ENCODE peak calls at places on chromosomes 3 and 15, in nine cellular contexts. C, R, U, J, P, M, T, K and E are unnamed samples.

GRCh38 chr3:30343067-30343831 is 263.2 kb upstream of the TGFBR2 start:
- DNase-seq in T (peak), P (no peak), U (no peak), K (peak), J (no peak), C (no peak), R (no peak), M (no peak), E (no peak)

GRCh38 chr15:63597033-63597790 is at the start of gene FBXL22:
- DNase-seq in M (no peak), J (no peak), U (no peak), K (no peak), P (no peak), C (no peak), R (peak), T (no peak), E (no peak)

GRCh38 chr3:143120716-143121239 is 1.2 kb downstream of the CHST2 start:
- DNase-seq in R (peak), T (no peak), M (peak), P (no peak), J (no peak), U (peak), K (no peak), C (peak), E (peak)

GRCh38 chr3:133941390-133941789 is 45.7 kb upstream of the RAB6B start:
- DNase-seq in K (no peak), U (peak), P (no peak), T (no peak), M (no peak), C (no peak), R (peak), J (no peak), E (no peak)

GRCh38 chr3:29758108-29759020 is 477.5 kb downstream of the RBMS3 start:
- DNase-seq in P (peak), J (no peak), K (peak), M (peak), U (no peak), R (no peak), C (peak), T (peak), E (no peak)

GRCh38 chr3:149209431-149209830 is 12.2 kb downstream of the CP start:
- DNase-seq in T (peak), R (no peak), K (no peak), J (no peak), M (no peak), U (no peak), P (no peak), C (no peak), E (no peak)

GRCh38 chr3:43014990-43015389 is 35.9 kb downstream of the GASK1A start:
- DNase-seq in C (no peak), J (no peak), T (no peak), P (no peak), R (no peak), M (no peak), K (no peak), U (no peak), E (no peak)

GRCh38 chr3:117278424-117279190 is 569.0 kb downstream of the TUSC7 start:
- DNase-seq in T (peak), M (peak), J (peak), C (peak), U (peak), K (peak), R (no peak), P (no peak), E (no peak)

GRCh38 chr15:41656188-41656587 is 4.0 kb upstream of the MGA start:
- DNase-seq in P (no peak), R (no peak), K (no peak), C (no peak), U (no peak), M (no peak), T (no peak), J (no peak), E (no peak)

GRCh38 chr15:26899658-26900057 is 32.8 kb downstream of the GABRA5 start:
- DNase-seq in T (no peak), M (no peak), P (no peak), U (no peak), R (no peak), K (no peak), C (no peak), J (no peak), E (no peak)

GRCh38 chr3:31010491-31010890 is 116.0 kb upstream of the GADL1 start:
- DNase-seq in R (no peak), M (no peak), T (peak), K (peak), J (no peak), C (peak), U (no peak), P (no peak), E (no peak)

GRCh38 chr3:64650710-64651109 is 37.1 kb downstream of the ADAMTS9 start:
- DNase-seq in R (no peak), K (peak), U (no peak), P (peak), M (no peak), C (no peak), T (no peak), J (no peak), E (no peak)

GRCh38 chr15:39581501-39582285 is 814 bp downstream of the THBS1 start:
- DNase-seq in C (peak), K (peak), P (peak), M (peak), T (no peak), J (peak), U (peak), R (peak), E (peak)

GRCh38 chr3:125519678-125520562 is at the start of gene SNX4:
- DNase-seq in C (peak), M (peak), P (peak), T (peak), J (peak), K (peak), U (peak), R (peak), E (peak)

GRCh38 chr15:100873029-100873677 is 6.5 kb upstream of the ALDH1A3 start:
- DNase-seq in C (peak), R (peak), M (peak), P (peak), K (peak), J (peak), T (peak), U (peak), E (peak)

GRCh38 chr15:85542895-85543331 is 162.5 kb downstream of the AKAP13 start:
- DNase-seq in C (peak), K (peak), J (no peak), U (no peak), M (no peak), R (no peak), T (peak), P (no peak), E (peak)

GRCh38 chr15:39434751-39435238 is 146.1 kb upstream of the THBS1 start:
- DNase-seq in K (no peak), P (no peak), J (peak), U (peak), R (no peak), C (no peak), T (no peak), M (no peak), E (no peak)

GRCh38 chr3:185925353-185925752 is 12.5 kb downstream of the TRA2B start:
- DNase-seq in P (no peak), T (no peak), C (no peak), K (no peak), M (no peak), U (no peak), J (no peak), R (no peak), E (no peak)

GRCh38 chr3:194003128-194004057 is 132.6 kb upstream of the HES1 start:
- DNase-seq in T (peak), C (peak), P (peak), R (peak), M (peak), K (peak), U (peak), J (peak), E (peak)

GRCh38 chr3:55704521-55704920 is 217.4 kb upstream of the WNT5A start:
- DNase-seq in R (no peak), K (peak), T (peak), P (peak), U (no peak), C (peak), J (no peak), M (no peak), E (no peak)

GRCh38 chr15:36468746-36469145 is 110.7 kb upstream of the CDIN1 start:
- DNase-seq in U (no peak), C (peak), J (no peak), P (peak), M (no peak), K (peak), T (peak), R (no peak), E (no peak)

GRCh38 chr3:172142074-172143059 is 103.0 kb downstream of the FNDC3B start:
- DNase-seq in T (peak), U (no peak), M (no peak), J (no peak), C (peak), R (no peak), K (peak), P (peak), E (peak)

GRCh38 chr3:108189477-108189876 is 32.7 kb downstream of the IFT57 start:
- DNase-seq in P (no peak), U (no peak), R (no peak), T (no peak), K (no peak), C (no peak), M (no peak), J (peak), E (no peak)

GRCh38 chr15:100333236-100333635 is 8.5 kb downstream of the ADAMTS17 start:
- DNase-seq in U (no peak), R (no peak), J (no peak), K (no peak), T (no peak), M (no peak), P (no peak), C (no peak), E (no peak)

GRCh38 chr3:123376451-123377172 is 72.3 kb downstream of the ADCY5 start:
- DNase-seq in P (no peak), U (no peak), J (no peak), K (no peak), T (no peak), M (no peak), C (no peak), R (no peak), E (no peak)

GRCh38 chr3:86890997-86891396 is 100.0 kb downstream of the VGLL3 start:
- DNase-seq in C (no peak), J (no peak), P (no peak), M (no peak), U (no peak), R (peak), K (no peak), T (no peak), E (no peak)

GRCh38 chr3:19946291-19946831 is 536 bp upstream of the RAB5A start:
- DNase-seq in U (no peak), M (no peak), J (no peak), K (no peak), P (no peak), R (no peak), C (no peak), T (peak), E (no peak)

GRCh38 chr3:61518590-61518989 is 42.8 kb upstream of the PTPRG start:
- DNase-seq in P (no peak), M (no peak), T (no peak), R (no peak), U (no peak), K (no peak), J (peak), C (no peak), E (no peak)

GRCh38 chr15:39497016-39497758 is 83.7 kb upstream of the THBS1 start:
- DNase-seq in M (no peak), P (no peak), T (no peak), C (no peak), J (no peak), K (no peak), R (no peak), U (no peak), E (no peak)

GRCh38 chr15:40338041-40338657 is 2.6 kb downstream of the CCDC9B start:
- DNase-seq in C (peak), T (no peak), R (peak), U (peak), K (no peak), J (peak), M (peak), P (no peak), E (peak)

GRCh38 chr3:25748189-25748588 is 35.1 kb downstream of the NGLY1 start:
- DNase-seq in U (no peak), M (no peak), P (no peak), K (no peak), J (no peak), T (no peak), C (no peak), R (no peak), E (no peak)

GRCh38 chr3:55333923-55334322 is 153.2 kb downstream of the WNT5A start:
- DNase-seq in T (no peak), M (no peak), P (peak), R (no peak), K (no peak), J (no peak), C (no peak), U (no peak), E (no peak)

GRCh38 chr15:94206463-94207167 is 24.7 kb upstream of the MCTP2 start:
- DNase-seq in M (peak), P (peak), C (peak), U (no peak), T (peak), R (no peak), J (no peak), K (peak), E (peak)

GRCh38 chr3:186782542-186783069 is 771 bp upstream of the EIF4A2 start:
- DNase-seq in T (no peak), M (no peak), P (no peak), K (no peak), J (peak), R (no peak), U (no peak), C (no peak), E (no peak)

GRCh38 chr15:45314960-45315359 is 62.9 kb downstream of the SLC28A2 start:
- DNase-seq in P (no peak), U (no peak), J (no peak), M (peak), K (no peak), C (peak), T (no peak), R (peak), E (peak)

GRCh38 chr3:170768334-170768801 is 101.6 kb downstream of the RPL22L1 start:
- DNase-seq in M (no peak), C (no peak), T (no peak), K (no peak), J (no peak), P (no peak), R (no peak), U (no peak), E (no peak)

GRCh38 chr3:72347819-72348319 is 500.4 kb downstream of the SHQ1 start:
- DNase-seq in U (peak), T (peak), K (peak), R (peak), M (peak), C (peak), J (no peak), P (no peak), E (peak)

GRCh38 chr3:5479229-5479799 is 291.8 kb downstream of the EDEM1 start:
- DNase-seq in P (no peak), M (peak), C (peak), K (peak), U (no peak), J (no peak), T (peak), R (no peak), E (peak)

GRCh38 chr15:58951388-58952060 is 18.0 kb upstream of the SLTM start:
- DNase-seq in U (no peak), P (peak), M (peak), K (peak), J (no peak), T (peak), R (no peak), C (peak), E (no peak)

GRCh38 chr3:129597087-129597791 is 9.2 kb downstream of the PLXND1 start:
- DNase-seq in K (no peak), R (no peak), J (no peak), P (no peak), U (peak), M (no peak), C (no peak), T (no peak), E (no peak)

GRCh38 chr3:129594907-129595390 is 11.5 kb downstream of the PLXND1 start:
- DNase-seq in R (no peak), J (peak), T (no peak), C (no peak), M (no peak), K (no peak), P (no peak), U (no peak), E (no peak)

GRCh38 chr3:129596194-129597086 is 10.0 kb downstream of the PLXND1 start:
- DNase-seq in K (no peak), R (peak), J (peak), M (peak), T (no peak), U (peak), C (no peak), P (peak), E (no peak)

GRCh38 chr3:129593595-129594339 is 12.7 kb downstream of the PLXND1 start:
- DNase-seq in K (no peak), T (no peak), C (no peak), U (peak), R (peak), P (no peak), J (peak), M (peak), E (peak)

DNA sequence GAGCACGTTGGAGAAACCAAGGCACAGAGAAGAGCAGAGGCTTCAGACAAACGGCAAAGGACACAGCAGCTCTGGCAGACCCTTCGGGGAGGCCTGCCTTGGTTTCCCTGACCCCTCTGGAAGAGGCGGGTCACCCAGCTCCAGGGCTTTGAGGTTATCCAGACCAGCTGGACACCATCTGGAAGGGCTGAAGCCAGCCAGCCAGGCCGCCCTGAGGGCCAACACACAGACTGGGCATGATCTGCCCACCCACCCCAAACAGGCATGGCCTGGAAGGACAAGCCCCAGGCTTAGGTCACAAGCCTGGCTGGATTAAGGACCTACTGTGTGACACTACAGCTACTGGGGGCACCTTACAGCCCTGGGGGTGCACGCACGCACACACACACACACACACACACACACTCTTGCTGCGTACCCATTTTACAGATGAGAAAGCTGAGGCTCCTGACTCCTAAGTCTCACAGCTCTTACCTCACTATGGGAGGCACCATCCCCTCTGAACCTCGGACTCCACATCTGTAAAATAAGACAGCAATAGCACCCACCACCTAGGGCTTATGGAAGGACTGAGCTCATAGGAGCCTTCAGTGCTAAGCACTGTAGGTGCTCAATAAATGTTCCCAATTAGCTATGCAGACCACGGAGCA is 10.8 kb downstream of the PLXND1 start:
- DNase-seq in M (no peak), T (no peak), R (no peak), J (peak), U (no peak), P (no peak), C (no peak), K (no peak), E (no peak)
- TF ChIP-seq CTCF in M (no peak), T (no peak), R (no peak), J (no peak), U (no peak), P (no peak), C (no peak), K (no peak), E (no peak)

GRCh38 chr3:74268753-74269152 is 345.7 kb downstream of the CNTN3 start:
- DNase-seq in C (peak), J (no peak), P (no peak), K (peak), U (no peak), T (peak), R (no peak), M (no peak), E (no peak)

GRCh38 chr3:74267126-74267525 is 347.3 kb downstream of the CNTN3 start:
- DNase-seq in R (no peak), P (no peak), J (no peak), K (peak), U (no peak), M (no peak), C (no peak), T (no peak), E (no peak)

GRCh38 chr3:74269689-74270088 is 344.8 kb downstream of the CNTN3 start:
- DNase-seq in T (no peak), C (no peak), M (no peak), U (no peak), R (no peak), K (no peak), P (no peak), J (no peak), E (no peak)

GRCh38 chr3:74271541-74271940 is 342.9 kb downstream of the CNTN3 start:
- DNase-seq in T (no peak), J (no peak), R (no peak), P (no peak), K (no peak), U (no peak), C (no peak), M (no peak), E (no peak)

GRCh38 chr3:74267583-74268184 is 346.8 kb downstream of the CNTN3 start:
- DNase-seq in M (peak), T (peak), U (peak), R (peak), K (peak), J (peak), C (peak), P (no peak), E (peak)
- TF ChIP-seq CTCF in M (peak), T (peak), U (peak), R (peak), K (peak), J (peak), C (peak), P (peak), E (peak)

GRCh38 chr15:87034886-87035285 is 955.2 kb downstream of the AGBL1 start:
- DNase-seq in T (no peak), U (no peak), P (no peak), K (no peak), R (no peak), J (no peak), C (no peak), M (no peak), E (no peak)

GRCh38 chr15:87038404-87038803 is 958.7 kb downstream of the AGBL1 start:
- DNase-seq in R (peak), C (no peak), M (no peak), K (no peak), P (no peak), T (no peak), U (peak), J (no peak), E (no peak)

GRCh38 chr15:87032291-87032690 is 952.6 kb downstream of the AGBL1 start:
- DNase-seq in J (no peak), K (no peak), M (no peak), R (peak), P (no peak), C (peak), U (no peak), T (peak), E (no peak)

GRCh38 chr15:87031545-87032230 is 952.0 kb downstream of the AGBL1 start:
- DNase-seq in C (peak), P (no peak), M (no peak), T (peak), U (no peak), R (no peak), J (no peak), K (no peak), E (no peak)

GRCh38 chr15:87033056-87033455 is 953.4 kb downstream of the AGBL1 start:
- DNase-seq in R (no peak), P (no peak), M (no peak), J (no peak), T (no peak), U (peak), C (no peak), K (no peak), E (no peak)
- TF ChIP-seq CTCF in R (peak), P (peak), M (no peak), J (no peak), T (peak), U (peak), C (no peak), K (no peak), E (no peak)

DNA sequence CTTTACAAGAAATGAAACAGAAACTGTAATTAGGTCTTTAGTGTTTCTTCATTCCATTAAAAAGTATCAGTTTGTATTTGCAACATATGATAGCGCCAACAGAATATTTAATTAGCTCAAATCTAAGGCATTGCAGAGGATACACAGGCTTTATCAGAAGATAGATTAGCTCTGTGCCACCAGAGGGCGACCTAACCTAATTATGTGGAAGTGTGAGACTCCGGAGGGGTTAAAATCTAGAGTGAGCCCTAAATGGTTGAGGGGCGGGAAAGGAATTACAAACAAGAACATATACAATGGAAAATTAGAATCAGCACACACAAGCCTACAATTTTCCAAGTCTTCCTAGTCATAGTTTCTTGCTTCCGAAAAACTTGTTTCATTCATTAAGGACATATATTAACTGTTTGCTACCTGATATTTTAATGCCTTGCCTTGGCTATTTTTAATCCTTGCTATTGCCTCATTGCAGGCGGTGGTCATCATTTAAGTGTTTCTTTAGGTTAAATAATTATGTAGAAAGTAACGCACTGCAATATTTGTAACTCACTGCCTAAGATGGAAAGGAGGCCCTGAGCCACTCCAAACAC is 18.0 kb upstream of the RYR3 start:
- DNase-seq in R (peak), J (peak), M (peak), U (peak), C (peak), P (no peak), K (peak), T (peak), E (peak)
- TF ChIP-seq CTCF in R (peak), J (peak), M (peak), U (peak), C (peak), P (peak), K (peak), T (peak), E (peak)